ENCODE peak calls at places on chromosomes 6 and 20, in seven cellular contexts. Z is stimulated activated naive CD4-positive, alpha-beta T cell; T is stimulated activated CD4-positive, alpha-beta T cell treated with anti-CD3 and anti-CD28 coated beads, Interleukin-4, amount 100 ng/mL, for 24 hours; D is stomach; L is GM04504; K is neural progenitor cell; A is Calu3. O is an unnamed sample.

GRCh38 chr20:53463101-53463972 is 130.3 kb downstream of the ZNF217 start:
- DNase-seq in Z (no peak), T (no peak), D (no peak), L (no peak), K (no peak), A (no peak), O (no peak)

GRCh38 chr6:13063300-13063918 is 264.9 kb downstream of the TBC1D7 start:
- DNase-seq in Z (no peak), T (no peak), D (no peak), L (no peak), K (no peak), A (no peak), O (no peak)

GRCh38 chr6:86724695-86725094 is 212.6 kb upstream of the HTR1E start:
- DNase-seq in Z (no peak), T (no peak), D (no peak), L (no peak), K (no peak), A (no peak), O (no peak)

GRCh38 chr6:158599635-158600034 is 39.7 kb downstream of the TMEM181 start:
- DNase-seq in Z (no peak), T (no peak), D (no peak), L (no peak), K (no peak), A (no peak), O (no peak)

GRCh38 chr6:44275749-44276648 is 5.7 kb downstream of the TMEM151B start:
- DNase-seq in Z (peak; percentile 15), T (no peak), D (no peak), L (no peak), K (peak; percentile 42), A (no peak), O (no peak)

GRCh38 chr20:33668087-33668790 is 1.5 kb downstream of the ACTL10 start:
- DNase-seq in Z (no peak), T (peak; percentile 79), D (peak; percentile 88), L (no peak), K (peak; percentile 83), A (no peak), O (peak; percentile 76)

GRCh38 chr6:157614026-157614484 is 209.0 kb upstream of the SNX9 start:
- DNase-seq in Z (no peak), T (no peak), D (no peak), L (peak; percentile 58), K (no peak), A (peak; percentile 17), O (no peak)

GRCh38 chr6:88493717-88494116 is 327.6 kb upstream of the CNR1 start:
- DNase-seq in Z (no peak), T (no peak), D (no peak), L (no peak), K (no peak), A (no peak), O (no peak)

GRCh38 chr6:43060034-43060754 is 763 bp downstream of the KLC4 start:
- DNase-seq in Z (no peak), T (no peak), D (peak; percentile 79), L (no peak), K (no peak), A (peak; percentile 55), O (peak; percentile 93)

GRCh38 chr6:131982740-131983259 is 31.6 kb upstream of the CCN2 start:
- DNase-seq in Z (no peak), T (no peak), D (no peak), L (peak; percentile 75), K (no peak), A (no peak), O (no peak)

GRCh38 chr6:139386404-139386803 is 12.0 kb upstream of the CITED2 start:
- DNase-seq in Z (no peak), T (no peak), D (no peak), L (no peak), K (no peak), A (no peak), O (no peak)

GRCh38 chr20:63522981-63523611 is 2.5 kb downstream of the PPDPF start:
- DNase-seq in Z (no peak), T (no peak), D (no peak), L (no peak), K (peak; percentile 1), A (no peak), O (no peak)

GRCh38 chr6:133632206-133632605 is 256.7 kb upstream of the TCF21 start:
- DNase-seq in Z (no peak), T (no peak), D (no peak), L (no peak), K (no peak), A (peak; percentile 15), O (no peak)

GRCh38 chr6:15132854-15133670 is 112.8 kb upstream of the JARID2 start:
- DNase-seq in Z (no peak), T (no peak), D (no peak), L (peak; percentile 78), K (no peak), A (no peak), O (peak; percentile 60)

GRCh38 chr6:53192590-53193232 is 44.1 kb upstream of the GCM1 start:
- DNase-seq in Z (no peak), T (no peak), D (no peak), L (no peak), K (peak; percentile 56), A (no peak), O (no peak)

GRCh38 chr6:47009583-47009982 is 32.5 kb downstream of the ADGRF1 start:
- DNase-seq in Z (no peak), T (no peak), D (no peak), L (no peak), K (no peak), A (no peak), O (no peak)

GRCh38 chr20:49701313-49701731 is 12.4 kb downstream of the B4GALT5 start:
- DNase-seq in Z (no peak), T (peak; percentile 43), D (no peak), L (no peak), K (no peak), A (no peak), O (no peak)

GRCh38 chr6:46305833-46306232 is 135.1 kb upstream of the ENPP5 start:
- DNase-seq in Z (no peak), T (no peak), D (no peak), L (no peak), K (no peak), A (no peak), O (no peak)

GRCh38 chr6:125140808-125141207 is 12.8 kb upstream of the TPD52L1 start:
- DNase-seq in Z (no peak), T (no peak), D (no peak), L (no peak), K (no peak), A (no peak), O (no peak)

GRCh38 chr20:46240881-46241280 is 67.4 kb downstream of the CDH22 start:
- DNase-seq in Z (no peak), T (no peak), D (no peak), L (no peak), K (no peak), A (no peak), O (no peak)